ENCODE peak calls at places on chromosomes 13 and 19, in four cellular contexts. One of them, this sample, is unnamed.

GRCh38 chr19:18861917-18862316 is 30.2 kb downstream of the UPF1 start:
- DNase-seq in activated CD4-positive, CD25-positive, alpha-beta regulatory T cell: no peak
- DNase-seq in stimulated activated CD4-positive, alpha-beta T cell treated with anti-CD3 and anti-CD28 coated beads, Interleukin-15, amount 100 ng/mL, for 24 hours: no peak
- DNase-seq in dermis microvascular lymphatic vessel endothelial cell: no peak
- DNase-seq in this sample: no peak

GRCh38 chr13:26485786-26486185 is 71.7 kb upstream of the WASF3 start:
- DNase-seq in dermis microvascular lymphatic vessel endothelial cell: no peak
- DNase-seq in stimulated activated CD4-positive, alpha-beta T cell treated with anti-CD3 and anti-CD28 coated beads, Interleukin-15, amount 100 ng/mL, for 24 hours: no peak
- DNase-seq in activated CD4-positive, CD25-positive, alpha-beta regulatory T cell: no peak
- DNase-seq in this sample: no peak

GRCh38 chr13:41356788-41357187 is 45.7 kb downstream of the NAA16 start:
- DNase-seq in dermis microvascular lymphatic vessel endothelial cell: peak
- DNase-seq in stimulated activated CD4-positive, alpha-beta T cell treated with anti-CD3 and anti-CD28 coated beads, Interleukin-15, amount 100 ng/mL, for 24 hours: peak
- DNase-seq in activated CD4-positive, CD25-positive, alpha-beta regulatory T cell: peak
- DNase-seq in this sample: no peak

GRCh38 chr19:46442808-46443450 is 14.2 kb upstream of the PNMA8C start:
- DNase-seq in stimulated activated CD4-positive, alpha-beta T cell treated with anti-CD3 and anti-CD28 coated beads, Interleukin-15, amount 100 ng/mL, for 24 hours: no peak
- DNase-seq in dermis microvascular lymphatic vessel endothelial cell: peak
- DNase-seq in activated CD4-positive, CD25-positive, alpha-beta regulatory T cell: no peak
- DNase-seq in this sample: peak

GRCh38 chr13:50379584-50379983 is 364.3 kb downstream of the KCNRG start:
- DNase-seq in dermis microvascular lymphatic vessel endothelial cell: no peak
- DNase-seq in activated CD4-positive, CD25-positive, alpha-beta regulatory T cell: no peak
- DNase-seq in stimulated activated CD4-positive, alpha-beta T cell treated with anti-CD3 and anti-CD28 coated beads, Interleukin-15, amount 100 ng/mL, for 24 hours: no peak
- DNase-seq in this sample: no peak

GRCh38 chr19:55697069-55697440 is 22.0 kb downstream of the EPN1 start:
- DNase-seq in stimulated activated CD4-positive, alpha-beta T cell treated with anti-CD3 and anti-CD28 coated beads, Interleukin-15, amount 100 ng/mL, for 24 hours: no peak
- DNase-seq in activated CD4-positive, CD25-positive, alpha-beta regulatory T cell: no peak
- DNase-seq in dermis microvascular lymphatic vessel endothelial cell: no peak
- DNase-seq in this sample: no peak

GRCh38 chr19:19866599-19867248 is 1.0 kb downstream of the ZNF253 start:
- DNase-seq in activated CD4-positive, CD25-positive, alpha-beta regulatory T cell: no peak
- DNase-seq in stimulated activated CD4-positive, alpha-beta T cell treated with anti-CD3 and anti-CD28 coated beads, Interleukin-15, amount 100 ng/mL, for 24 hours: peak
- DNase-seq in dermis microvascular lymphatic vessel endothelial cell: peak
- DNase-seq in this sample: no peak

GRCh38 chr13:43472344-43472743 is 314.4 kb downstream of the ENOX1 start:
- DNase-seq in dermis microvascular lymphatic vessel endothelial cell: peak
- DNase-seq in stimulated activated CD4-positive, alpha-beta T cell treated with anti-CD3 and anti-CD28 coated beads, Interleukin-15, amount 100 ng/mL, for 24 hours: no peak
- DNase-seq in activated CD4-positive, CD25-positive, alpha-beta regulatory T cell: no peak
- DNase-seq in this sample: no peak

GRCh38 chr19:42360787-42361544 is 29.1 kb downstream of the CNFN start:
- DNase-seq in dermis microvascular lymphatic vessel endothelial cell: no peak
- DNase-seq in activated CD4-positive, CD25-positive, alpha-beta regulatory T cell: no peak
- DNase-seq in stimulated activated CD4-positive, alpha-beta T cell treated with anti-CD3 and anti-CD28 coated beads, Interleukin-15, amount 100 ng/mL, for 24 hours: no peak
- DNase-seq in this sample: no peak

GRCh38 chr19:40523322-40524047 is 53.2 kb upstream of the SHKBP1 start:
- DNase-seq in stimulated activated CD4-positive, alpha-beta T cell treated with anti-CD3 and anti-CD28 coated beads, Interleukin-15, amount 100 ng/mL, for 24 hours: peak
- DNase-seq in dermis microvascular lymphatic vessel endothelial cell: peak
- DNase-seq in activated CD4-positive, CD25-positive, alpha-beta regulatory T cell: no peak
- DNase-seq in this sample: no peak

GRCh38 chr19:47272448-47273312 is 2.0 kb upstream of the INAFM1 start:
- DNase-seq in activated CD4-positive, CD25-positive, alpha-beta regulatory T cell: no peak
- DNase-seq in dermis microvascular lymphatic vessel endothelial cell: no peak
- DNase-seq in stimulated activated CD4-positive, alpha-beta T cell treated with anti-CD3 and anti-CD28 coated beads, Interleukin-15, amount 100 ng/mL, for 24 hours: no peak
- DNase-seq in this sample: no peak

GRCh38 chr19:30447276-30447870 is 75.2 kb downstream of the ZNF536 start:
- DNase-seq in activated CD4-positive, CD25-positive, alpha-beta regulatory T cell: no peak
- DNase-seq in dermis microvascular lymphatic vessel endothelial cell: no peak
- DNase-seq in stimulated activated CD4-positive, alpha-beta T cell treated with anti-CD3 and anti-CD28 coated beads, Interleukin-15, amount 100 ng/mL, for 24 hours: no peak
- DNase-seq in this sample: no peak

GRCh38 chr19:3976495-3977241 is 5.8 kb upstream of the DAPK3 start:
- DNase-seq in dermis microvascular lymphatic vessel endothelial cell: peak
- DNase-seq in activated CD4-positive, CD25-positive, alpha-beta regulatory T cell: no peak
- DNase-seq in stimulated activated CD4-positive, alpha-beta T cell treated with anti-CD3 and anti-CD28 coated beads, Interleukin-15, amount 100 ng/mL, for 24 hours: peak
- DNase-seq in this sample: no peak

GRCh38 chr13:113874579-113875428 is 10.9 kb upstream of the GAS6 start:
- DNase-seq in activated CD4-positive, CD25-positive, alpha-beta regulatory T cell: no peak
- DNase-seq in stimulated activated CD4-positive, alpha-beta T cell treated with anti-CD3 and anti-CD28 coated beads, Interleukin-15, amount 100 ng/mL, for 24 hours: no peak
- DNase-seq in dermis microvascular lymphatic vessel endothelial cell: no peak
- DNase-seq in this sample: no peak

GRCh38 chr13:31351376-31351775 is 151.6 kb downstream of the B3GLCT start:
- DNase-seq in dermis microvascular lymphatic vessel endothelial cell: no peak
- DNase-seq in activated CD4-positive, CD25-positive, alpha-beta regulatory T cell: no peak
- DNase-seq in stimulated activated CD4-positive, alpha-beta T cell treated with anti-CD3 and anti-CD28 coated beads, Interleukin-15, amount 100 ng/mL, for 24 hours: no peak
- DNase-seq in this sample: no peak

GRCh38 chr19:28330831-28331230 is 882.1 kb downstream of the UQCRFS1 start:
- DNase-seq in stimulated activated CD4-positive, alpha-beta T cell treated with anti-CD3 and anti-CD28 coated beads, Interleukin-15, amount 100 ng/mL, for 24 hours: no peak
- DNase-seq in activated CD4-positive, CD25-positive, alpha-beta regulatory T cell: no peak
- DNase-seq in dermis microvascular lymphatic vessel endothelial cell: peak
- DNase-seq in this sample: no peak

GRCh38 chr13:54402495-54402894 is 1373.9 kb downstream of the OLFM4 start:
- DNase-seq in stimulated activated CD4-positive, alpha-beta T cell treated with anti-CD3 and anti-CD28 coated beads, Interleukin-15, amount 100 ng/mL, for 24 hours: no peak
- DNase-seq in dermis microvascular lymphatic vessel endothelial cell: no peak
- DNase-seq in activated CD4-positive, CD25-positive, alpha-beta regulatory T cell: no peak
- DNase-seq in this sample: no peak

GRCh38 chr19:16383584-16384161 is 59.0 kb downstream of the KLF2 start:
- DNase-seq in activated CD4-positive, CD25-positive, alpha-beta regulatory T cell: no peak
- DNase-seq in dermis microvascular lymphatic vessel endothelial cell: no peak
- DNase-seq in stimulated activated CD4-positive, alpha-beta T cell treated with anti-CD3 and anti-CD28 coated beads, Interleukin-15, amount 100 ng/mL, for 24 hours: no peak
- DNase-seq in this sample: no peak

GRCh38 chr19:8320564-8321066 is 560 bp downstream of the NDUFA7 start:
- DNase-seq in dermis microvascular lymphatic vessel endothelial cell: no peak
- DNase-seq in activated CD4-positive, CD25-positive, alpha-beta regulatory T cell: no peak
- DNase-seq in stimulated activated CD4-positive, alpha-beta T cell treated with anti-CD3 and anti-CD28 coated beads, Interleukin-15, amount 100 ng/mL, for 24 hours: no peak
- DNase-seq in this sample: no peak

GRCh38 chr13:43572601-43573360 is 214.0 kb downstream of the ENOX1 start:
- DNase-seq in stimulated activated CD4-positive, alpha-beta T cell treated with anti-CD3 and anti-CD28 coated beads, Interleukin-15, amount 100 ng/mL, for 24 hours: no peak
- DNase-seq in activated CD4-positive, CD25-positive, alpha-beta regulatory T cell: no peak
- DNase-seq in dermis microvascular lymphatic vessel endothelial cell: no peak
- DNase-seq in this sample: no peak

GRCh38 chr19:52734893-52735661 is at the start of gene ZNF611:
- DNase-seq in stimulated activated CD4-positive, alpha-beta T cell treated with anti-CD3 and anti-CD28 coated beads, Interleukin-15, amount 100 ng/mL, for 24 hours: peak
- DNase-seq in dermis microvascular lymphatic vessel endothelial cell: peak
- DNase-seq in activated CD4-positive, CD25-positive, alpha-beta regulatory T cell: peak
- DNase-seq in this sample: peak

This sample was measured in LNCaP clone FGC.